ENCODE peak calls at places on chromosomes 1 and 21, in five cellular contexts. One of them, this sample, is unnamed.

GRCh38 chr1:223429313-223429731 is 36.1 kb downstream of the CCDC185 start:
- DNase-seq in cardiac fibroblast: peak
- DNase-seq in heart left ventricle: peak
- DNase-seq in HFF-Myc: no peak
- DNase-seq in lower leg skin: no peak
- DNase-seq in this sample: no peak

GRCh38 chr1:17881761-17882160 is 126.6 kb downstream of the ACTL8 start:
- DNase-seq in heart left ventricle: no peak
- DNase-seq in HFF-Myc: no peak
- DNase-seq in lower leg skin: no peak
- DNase-seq in cardiac fibroblast: no peak
- DNase-seq in this sample: no peak

GRCh38 chr1:183945432-183946308 is 91.9 kb downstream of the COLGALT2 start:
- DNase-seq in HFF-Myc: no peak
- DNase-seq in heart left ventricle: no peak
- DNase-seq in cardiac fibroblast: no peak
- DNase-seq in lower leg skin: no peak
- DNase-seq in this sample: no peak

GRCh38 chr1:65459397-65459768 is 38.9 kb downstream of the LEPR start:
- DNase-seq in lower leg skin: no peak
- DNase-seq in heart left ventricle: no peak
- DNase-seq in cardiac fibroblast: peak
- DNase-seq in HFF-Myc: no peak
- DNase-seq in this sample: no peak

GRCh38 chr21:45330075-45330781 is 42.5 kb upstream of the POFUT2 start:
- DNase-seq in heart left ventricle: no peak
- DNase-seq in cardiac fibroblast: peak
- DNase-seq in lower leg skin: no peak
- DNase-seq in HFF-Myc: no peak
- DNase-seq in this sample: no peak

GRCh38 chr1:88276158-88276557 is 407.9 kb upstream of the PKN2 start:
- DNase-seq in cardiac fibroblast: peak
- DNase-seq in heart left ventricle: no peak
- DNase-seq in HFF-Myc: peak
- DNase-seq in lower leg skin: no peak
- DNase-seq in this sample: no peak

GRCh38 chr21:46207920-46208571 is 20.5 kb downstream of the LSS start:
- DNase-seq in heart left ventricle: no peak
- DNase-seq in HFF-Myc: no peak
- DNase-seq in cardiac fibroblast: no peak
- DNase-seq in lower leg skin: no peak
- DNase-seq in this sample: no peak

GRCh38 chr1:212415107-212415841 is 588 bp upstream of the PACC1 start:
- DNase-seq in heart left ventricle: no peak
- DNase-seq in cardiac fibroblast: no peak
- DNase-seq in lower leg skin: no peak
- DNase-seq in HFF-Myc: no peak
- DNase-seq in this sample: no peak

GRCh38 chr1:19643113-19643512 is 998 bp upstream of the NBL1 start:
- DNase-seq in cardiac fibroblast: peak
- DNase-seq in lower leg skin: no peak
- DNase-seq in HFF-Myc: no peak
- DNase-seq in heart left ventricle: no peak
- DNase-seq in this sample: no peak

GRCh38 chr21:41612674-41613250 is 104.8 kb upstream of the TMPRSS2 start:
- DNase-seq in cardiac fibroblast: peak
- DNase-seq in HFF-Myc: peak
- DNase-seq in heart left ventricle: peak
- DNase-seq in lower leg skin: peak
- DNase-seq in this sample: peak
- TF ChIP-seq CTCF in cardiac fibroblast: peak
- TF ChIP-seq CTCF in HFF-Myc: peak
- TF ChIP-seq CTCF in heart left ventricle: peak
- TF ChIP-seq CTCF in lower leg skin: no peak
- TF ChIP-seq CTCF in this sample: no peak

DNA sequence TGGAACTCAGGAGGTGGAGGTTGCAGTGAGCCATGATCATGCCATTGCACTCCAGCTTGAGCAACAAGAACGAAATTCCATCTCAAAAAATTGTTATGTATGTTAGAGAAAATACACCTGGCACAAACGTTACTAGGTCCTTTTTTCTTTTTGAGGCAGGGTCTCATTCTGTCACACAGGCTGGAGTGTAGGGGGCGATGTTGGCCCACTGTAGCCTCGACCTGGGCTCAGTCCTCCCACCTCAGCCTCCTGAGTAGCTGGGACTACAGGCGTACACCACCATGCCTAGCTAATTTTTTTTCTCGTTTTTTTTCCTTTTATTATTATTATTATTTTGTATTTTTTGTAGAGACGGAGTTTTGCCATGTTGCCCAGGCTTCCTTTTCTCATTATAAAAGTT is 4.4 kb downstream of the HAX1 start:
- DNase-seq in heart left ventricle: no peak
- DNase-seq in cardiac fibroblast: no peak
- DNase-seq in lower leg skin: no peak
- DNase-seq in HFF-Myc: no peak
- DNase-seq in this sample: no peak
- TF ChIP-seq CTCF in heart left ventricle: peak
- TF ChIP-seq CTCF in cardiac fibroblast: peak
- TF ChIP-seq CTCF in lower leg skin: no peak
- TF ChIP-seq CTCF in HFF-Myc: peak
- TF ChIP-seq CTCF in this sample: no peak

DNA sequence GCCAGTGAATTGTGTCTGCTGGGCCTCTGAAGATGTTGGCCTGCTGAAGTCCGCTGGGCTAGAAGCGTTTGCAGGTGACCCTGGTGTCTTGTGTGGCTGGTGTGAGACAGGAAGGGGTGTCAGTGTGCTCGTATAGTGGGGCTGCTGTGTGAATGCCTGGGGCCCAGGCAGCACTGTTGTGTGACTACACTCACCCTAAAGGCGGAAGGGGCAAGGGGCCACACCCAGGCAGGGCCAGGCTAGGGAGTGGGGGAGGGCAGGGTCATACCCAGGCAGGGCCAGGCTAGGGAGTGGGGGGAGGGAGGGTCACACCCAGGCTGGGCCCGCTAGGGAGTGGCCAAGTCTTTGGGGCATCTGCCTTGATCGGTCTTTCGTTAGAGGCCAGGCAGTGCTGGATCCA is 25.0 kb downstream of the PDXK start:
- DNase-seq in lower leg skin: no peak
- DNase-seq in cardiac fibroblast: no peak
- DNase-seq in heart left ventricle: no peak
- DNase-seq in HFF-Myc: no peak
- DNase-seq in this sample: no peak
- TF ChIP-seq CTCF in lower leg skin: no peak
- TF ChIP-seq CTCF in cardiac fibroblast: no peak
- TF ChIP-seq CTCF in heart left ventricle: no peak
- TF ChIP-seq CTCF in HFF-Myc: no peak
- TF ChIP-seq CTCF in this sample: no peak

GRCh38 chr1:209556159-209556690 is 27.3 kb upstream of the CAMK1G start:
- DNase-seq in HFF-Myc: no peak
- DNase-seq in cardiac fibroblast: peak
- DNase-seq in heart left ventricle: no peak
- DNase-seq in lower leg skin: no peak
- DNase-seq in this sample: no peak

GRCh38 chr1:209550519-209550918 is 33.0 kb upstream of the CAMK1G start:
- DNase-seq in heart left ventricle: no peak
- DNase-seq in HFF-Myc: no peak
- DNase-seq in cardiac fibroblast: no peak
- DNase-seq in lower leg skin: no peak
- DNase-seq in this sample: no peak

GRCh38 chr1:209552406-209553264 is 30.9 kb upstream of the CAMK1G start:
- DNase-seq in cardiac fibroblast: no peak
- DNase-seq in HFF-Myc: no peak
- DNase-seq in heart left ventricle: no peak
- DNase-seq in lower leg skin: no peak
- DNase-seq in this sample: no peak

GRCh38 chr1:209557216-209557615 is 26.3 kb upstream of the CAMK1G start:
- DNase-seq in HFF-Myc: no peak
- DNase-seq in heart left ventricle: no peak
- DNase-seq in lower leg skin: no peak
- DNase-seq in cardiac fibroblast: no peak
- DNase-seq in this sample: no peak

DNA sequence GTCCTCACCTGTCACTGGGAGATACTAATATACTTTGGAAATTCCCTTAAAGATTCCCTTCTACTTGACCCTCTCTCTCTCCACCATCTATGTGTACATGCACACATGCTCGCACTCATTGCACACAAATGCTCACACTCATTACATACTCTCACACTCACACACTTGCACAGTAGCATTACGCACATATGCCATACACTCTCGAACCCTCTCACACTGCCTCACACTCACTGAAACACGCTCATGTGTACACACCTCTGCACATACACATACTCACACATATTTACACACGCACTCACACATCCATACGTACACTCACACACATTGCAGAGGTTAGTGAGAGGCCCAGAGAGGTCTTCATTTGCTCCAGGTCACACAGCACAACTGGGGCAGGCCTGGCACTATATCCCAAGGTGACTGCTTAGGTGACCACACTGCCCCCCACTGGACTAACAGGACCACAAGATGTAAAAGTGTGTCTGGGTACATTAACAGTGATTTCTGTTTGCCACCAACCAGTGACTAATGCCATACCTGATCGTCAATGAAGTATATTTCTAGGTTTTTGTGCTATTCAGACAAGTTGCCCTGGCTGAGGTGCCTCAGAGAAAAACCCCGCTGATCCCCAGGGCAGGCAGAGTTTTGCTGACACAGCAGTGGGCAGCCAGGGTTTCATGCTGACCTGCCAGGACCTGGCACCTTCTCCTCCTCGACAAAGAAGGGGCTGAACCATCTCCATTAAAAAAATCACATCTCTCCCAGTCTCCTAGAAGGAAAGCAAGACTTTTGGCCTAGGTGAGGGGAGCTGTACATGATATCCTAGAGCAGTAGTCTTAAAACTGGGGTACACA is 28.5 kb upstream of the CAMK1G start:
- DNase-seq in cardiac fibroblast: no peak
- DNase-seq in lower leg skin: no peak
- DNase-seq in HFF-Myc: no peak
- DNase-seq in heart left ventricle: no peak
- DNase-seq in this sample: no peak
- TF ChIP-seq CTCF in cardiac fibroblast: no peak
- TF ChIP-seq CTCF in lower leg skin: no peak
- TF ChIP-seq CTCF in HFF-Myc: no peak
- TF ChIP-seq CTCF in heart left ventricle: no peak
- TF ChIP-seq CTCF in this sample: no peak

GRCh38 chr1:32201011-32201855 is 838 bp downstream of the CCDC28B start:
- DNase-seq in lower leg skin: peak
- DNase-seq in heart left ventricle: peak
- DNase-seq in HFF-Myc: no peak
- DNase-seq in cardiac fibroblast: peak
- DNase-seq in this sample: no peak

GRCh38 chr1:32204943-32205361 is 519 bp upstream of the IQCC start:
- DNase-seq in HFF-Myc: no peak
- DNase-seq in cardiac fibroblast: no peak
- DNase-seq in heart left ventricle: no peak
- DNase-seq in lower leg skin: no peak
- DNase-seq in this sample: no peak

GRCh38 chr1:32208463-32208862 is 426 bp upstream of the DCDC2B start:
- DNase-seq in HFF-Myc: no peak
- DNase-seq in heart left ventricle: no peak
- DNase-seq in cardiac fibroblast: no peak
- DNase-seq in lower leg skin: no peak
- DNase-seq in this sample: no peak

GRCh38 chr1:32208891-32209309 is at the start of gene DCDC2B:
- DNase-seq in heart left ventricle: peak
- DNase-seq in HFF-Myc: no peak
- DNase-seq in cardiac fibroblast: peak
- DNase-seq in lower leg skin: peak
- DNase-seq in this sample: no peak

DNA sequence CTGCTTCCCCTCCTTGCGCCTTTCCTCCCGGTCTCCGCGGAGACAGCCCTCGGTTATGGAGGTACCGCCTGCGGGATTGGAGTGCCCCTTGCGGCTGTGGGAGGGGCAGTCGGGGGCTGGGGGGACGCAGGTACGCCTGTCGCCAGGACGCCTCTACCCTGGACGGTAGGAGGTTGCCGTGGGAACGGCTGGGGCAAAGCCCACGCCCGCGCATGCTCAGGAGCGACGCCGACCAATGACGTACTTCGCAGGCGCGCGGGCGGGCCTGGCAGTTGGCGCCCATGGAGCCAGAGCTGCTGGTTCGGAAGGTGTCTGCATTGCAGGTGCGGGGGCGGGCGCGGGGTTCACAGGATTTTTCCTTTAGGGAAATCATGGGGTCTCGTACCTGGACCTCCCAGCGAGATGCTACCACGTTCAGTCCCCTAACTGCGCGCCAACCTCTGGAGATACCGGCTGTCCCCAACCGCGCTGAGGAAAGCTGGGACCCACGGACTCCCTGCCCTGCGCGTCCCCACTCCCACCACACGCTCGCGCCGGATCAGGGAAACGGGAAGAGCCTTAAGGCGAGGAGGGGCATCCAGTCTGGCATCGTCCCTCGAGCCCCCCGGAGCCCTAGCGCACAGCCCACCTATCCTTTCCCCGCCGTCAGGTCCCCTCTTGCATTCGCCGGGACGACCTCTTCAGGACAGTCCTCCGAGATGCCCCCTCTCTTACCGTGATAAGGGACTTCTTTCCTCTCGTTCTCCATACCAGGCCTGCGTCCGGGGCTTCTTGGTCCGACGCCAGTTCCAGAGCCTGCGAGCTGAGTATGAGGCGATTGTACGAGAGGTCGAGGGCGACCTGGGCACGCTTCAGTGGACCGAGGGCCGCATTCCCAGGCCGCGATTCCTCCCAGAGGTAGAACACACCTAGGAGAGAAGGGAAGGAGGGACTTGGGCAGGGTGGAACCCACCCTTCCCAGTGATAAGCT is at the start of gene IQCC:
- DNase-seq in heart left ventricle: peak
- DNase-seq in cardiac fibroblast: peak
- DNase-seq in HFF-Myc: no peak
- DNase-seq in lower leg skin: peak
- DNase-seq in this sample: peak
- TF ChIP-seq CTCF in heart left ventricle: no peak
- TF ChIP-seq CTCF in cardiac fibroblast: no peak
- TF ChIP-seq CTCF in HFF-Myc: no peak
- TF ChIP-seq CTCF in lower leg skin: no peak
- TF ChIP-seq CTCF in this sample: no peak